ENCODE peak calls at places on chromosomes 16 and 17, in ten cellular contexts. D is RCC 7860; Y is sigmoid colon; J is NCI-H1092 treated with DMSO at 0.1 percent for 48 hours; T is WTC11; M is EH; U is AG20443; C is transverse colon; I is dorsolateral prefrontal cortex; E is stimulated activated CD4-positive, alpha-beta T cell treated with anti-CD3 and anti-CD28 coated beads, Interleukin-15, amount 100 ng/mL, for 1 hour. R is an unnamed sample.

GRCh38 chr17:50923611-50924010 is 57.5 kb upstream of the TOB1 start:
- DNase-seq in U (no peak), M (no peak), J (peak), Y (no peak), E (no peak), D (no peak), C (no peak), I (no peak), T (no peak), R (no peak)

GRCh38 chr17:13311301-13311700 is 290.4 kb downstream of the HS3ST3A1 start:
- DNase-seq in I (no peak), C (no peak), D (no peak), U (peak), J (no peak), T (no peak), M (peak), E (no peak), Y (no peak), R (no peak)

GRCh38 chr17:19495828-19496227 is 37.8 kb upstream of the SLC47A1 start:
- DNase-seq in J (no peak), Y (no peak), M (no peak), I (no peak), T (no peak), C (no peak), U (no peak), E (no peak), D (no peak), R (no peak)

GRCh38 chr17:4326608-4327007 is 39.9 kb downstream of the UBE2G1 start:
- DNase-seq in M (no peak), C (no peak), Y (no peak), T (no peak), J (no peak), U (no peak), I (no peak), D (no peak), E (no peak), R (no peak)

GRCh38 chr16:29684671-29685070 is 5.7 kb downstream of the QPRT start:
- DNase-seq in U (no peak), E (no peak), D (no peak), J (no peak), C (no peak), I (no peak), M (no peak), Y (no peak), T (no peak), R (no peak)

GRCh38 chr16:27547134-27547533 is 2.6 kb downstream of the GTF3C1 start:
- DNase-seq in U (peak), E (no peak), Y (peak), I (no peak), D (no peak), J (no peak), M (peak), C (no peak), T (no peak), R (peak)

GRCh38 chr17:83146347-83146746 is 66.9 kb downstream of the METRNL start:
- DNase-seq in M (no peak), C (no peak), T (no peak), Y (peak), D (no peak), J (no peak), E (no peak), I (no peak), U (no peak), R (no peak)

GRCh38 chr16:68658258-68658973 is 13.3 kb downstream of the CDH3 start:
- DNase-seq in C (no peak), D (no peak), E (no peak), J (no peak), Y (no peak), M (peak), I (no peak), T (no peak), U (peak), R (peak)

GRCh38 chr17:7078711-7079110 is 1.3 kb downstream of the CLEC10A start:
- DNase-seq in T (no peak), D (no peak), E (no peak), Y (no peak), I (no peak), M (no peak), C (no peak), U (no peak), J (no peak), R (no peak)

GRCh38 chr17:82273327-82274133 is at the start of gene CSNK1D:
- DNase-seq in J (peak), M (peak), Y (peak), C (peak), E (peak), T (peak), D (peak), U (peak), I (peak), R (peak)

GRCh38 chr16:80671281-80671849 is 130.6 kb downstream of the DYNLRB2 start:
- DNase-seq in I (no peak), D (no peak), T (no peak), E (no peak), M (no peak), J (no peak), Y (no peak), U (no peak), C (no peak), R (no peak)

GRCh38 chr16:6160303-6160702 is 1062.7 kb upstream of the EEF2KMT start:
- DNase-seq in U (no peak), I (no peak), M (no peak), T (no peak), D (peak), J (no peak), E (no peak), Y (no peak), C (no peak), R (peak)

GRCh38 chr17:787641-788221 is 5.6 kb downstream of the MRM3 start:
- DNase-seq in I (no peak), D (no peak), M (no peak), T (no peak), E (no peak), C (no peak), J (no peak), U (no peak), Y (peak), R (no peak)

GRCh38 chr17:47611372-47612350 is 38.1 kb upstream of the KPNB1 start:
- DNase-seq in M (peak), T (no peak), Y (no peak), J (no peak), I (no peak), U (no peak), D (peak), E (no peak), C (no peak), R (no peak)

GRCh38 chr16:20952144-20952797 is 51.7 kb downstream of the LYRM1 start:
- DNase-seq in I (no peak), T (no peak), M (no peak), J (peak), C (no peak), U (no peak), D (no peak), Y (no peak), E (no peak), R (no peak)

GRCh38 chr16:84979516-84979915 is 31.8 kb downstream of the ZDHHC7 start:
- DNase-seq in M (no peak), I (no peak), J (no peak), U (no peak), E (no peak), Y (no peak), C (no peak), D (no peak), T (no peak), R (no peak)

GRCh38 chr17:78401246-78401645 is 22.8 kb downstream of the PGS1 start:
- DNase-seq in M (peak), I (no peak), U (peak), E (no peak), C (no peak), T (no peak), J (no peak), Y (no peak), D (peak), R (no peak)

GRCh38 chr17:9217151-9218067 is 196.1 kb downstream of the NTN1 start:
- DNase-seq in M (peak), C (no peak), I (no peak), Y (peak), J (no peak), E (no peak), U (peak), D (no peak), T (no peak), R (peak)

GRCh38 chr17:40646791-40647548 is 648 bp downstream of the SMARCE1 start:
- DNase-seq in Y (no peak), M (peak), J (peak), I (no peak), D (peak), U (peak), E (no peak), T (no peak), C (no peak), R (peak)

GRCh38 chr16:84061236-84061830 is 18.7 kb upstream of the SLC38A8 start:
- DNase-seq in C (no peak), U (no peak), M (no peak), T (no peak), Y (peak), E (no peak), J (no peak), D (no peak), I (peak), R (no peak)

GRCh38 chr17:12342609-12343248 is 322.1 kb downstream of the MAP2K4 start:
- DNase-seq in Y (no peak), J (no peak), C (peak), U (no peak), D (no peak), T (peak), E (no peak), I (no peak), M (peak), R (peak)

GRCh38 chr16:72921106-72921505 is 126.8 kb downstream of the ZFHX3 start:
- DNase-seq in M (no peak), T (no peak), E (no peak), D (no peak), J (no peak), C (no peak), I (no peak), U (no peak), Y (peak), R (no peak)

GRCh38 chr16:67930678-67931211 is 917 bp downstream of the CTRL start:
- DNase-seq in M (no peak), Y (peak), E (no peak), D (no peak), C (no peak), T (no peak), U (no peak), J (no peak), I (no peak), R (no peak)

GRCh38 chr16:14007460-14007859 is 63.7 kb upstream of the MRTFB start:
- DNase-seq in Y (no peak), T (no peak), U (no peak), E (no peak), C (no peak), M (peak), D (no peak), J (peak), I (no peak), R (peak)

GRCh38 chr16:73199214-73199613 is 151.3 kb upstream of the ZFHX3 start:
- DNase-seq in J (no peak), T (no peak), M (no peak), C (no peak), E (no peak), U (no peak), Y (no peak), I (no peak), D (no peak), R (no peak)

GRCh38 chr17:78589031-78589675 is 12.0 kb upstream of the DNAH17 start:
- DNase-seq in E (no peak), M (no peak), C (no peak), Y (no peak), I (no peak), U (no peak), T (no peak), J (no peak), D (no peak), R (no peak)

GRCh38 chr17:78147315-78147998 is 1.3 kb downstream of the C17orf99 start:
- DNase-seq in U (no peak), M (no peak), C (peak), D (no peak), I (no peak), T (no peak), Y (no peak), E (no peak), J (no peak), R (no peak)

GRCh38 chr16:65809627-65810026 is 556.9 kb upstream of the CDH5 start:
- DNase-seq in Y (no peak), M (no peak), U (no peak), J (peak), T (no peak), D (no peak), E (no peak), C (no peak), I (no peak), R (no peak)

GRCh38 chr17:51298508-51299371 is 38.4 kb downstream of the UTP18 start:
- DNase-seq in I (no peak), C (no peak), T (no peak), Y (no peak), M (peak), D (peak), J (peak), E (no peak), U (peak), R (peak)

GRCh38 chr17:64020068-64020766 is at the start of gene ICAM2:
- DNase-seq in U (peak), Y (peak), M (no peak), C (peak), I (no peak), J (peak), E (peak), D (no peak), T (no peak), R (no peak)

GRCh38 chr17:49217651-49218413 is 7.3 kb downstream of the ABI3 start:
- DNase-seq in C (peak), J (no peak), D (no peak), E (peak), T (no peak), U (no peak), M (no peak), Y (peak), I (no peak), R (no peak)

R was measured in brain microvascular endothelial cell.